ENCODE peak calls at places on chromosomes 12 and 14, in five cellular contexts. U is A673; F is foreskin fibroblast; M is fibroblast of pulmonary artery; D is CD4-positive, alpha-beta memory T cell. W is an unnamed sample.

GRCh38 chr12:120406080-120406479 is 31.8 kb upstream of the COX6A1 start:
- DNase-seq in U (no peak), F (no peak), M (no peak), D (no peak), W (no peak)

GRCh38 chr14:77066555-77067172 is 31.4 kb upstream of the CIPC start:
- DNase-seq in U (no peak), F (peak), M (peak), D (no peak), W (no peak)

GRCh38 chr14:92252291-92252690 is 70.7 kb upstream of the SLC24A4 start:
- DNase-seq in U (no peak), F (peak), M (no peak), D (no peak), W (no peak)

GRCh38 chr14:53534841-53535240 is 381.7 kb upstream of the DDHD1 start:
- DNase-seq in U (no peak), F (peak), M (no peak), D (no peak), W (no peak)

GRCh38 chr12:92570056-92570753 is 132.6 kb upstream of the PLEKHG7 start:
- DNase-seq in U (peak), F (peak), M (peak), D (peak), W (peak)

GRCh38 chr12:14934511-14934910 is 3.8 kb downstream of the ERP27 start:
- DNase-seq in U (no peak), F (no peak), M (no peak), D (no peak), W (no peak)

GRCh38 chr14:58166005-58166983 is 14.3 kb upstream of the ARMH4 start:
- DNase-seq in U (peak), F (peak), M (peak), D (peak), W (peak)

GRCh38 chr12:50271724-50272247 is 11.5 kb downstream of the LIMA1 start:
- DNase-seq in U (no peak), F (peak), M (peak), D (no peak), W (no peak)

GRCh38 chr12:49900371-49900770 is 3.3 kb downstream of the FAIM2 start:
- DNase-seq in U (no peak), F (no peak), M (no peak), D (no peak), W (no peak)

GRCh38 chr12:64675795-64676194 is 65.5 kb downstream of the RASSF3 start:
- DNase-seq in U (peak), F (peak), M (peak), D (no peak), W (no peak)

GRCh38 chr14:102029956-102030355 is 56.9 kb downstream of the HSP90AA1 start:
- DNase-seq in U (no peak), F (no peak), M (no peak), D (no peak), W (no peak)

GRCh38 chr12:110330544-110330943 is 49.5 kb downstream of the ATP2A2 start:
- DNase-seq in U (peak), F (peak), M (peak), D (no peak), W (peak)

GRCh38 chr12:67617619-67618018 is 30.9 kb upstream of the DYRK2 start:
- DNase-seq in U (no peak), F (no peak), M (no peak), D (no peak), W (no peak)

GRCh38 chr12:54723653-54724256 is 75.6 kb upstream of the DCD start:
- DNase-seq in U (peak), F (peak), M (peak), D (peak), W (no peak)

GRCh38 chr12:112796067-112796466 is 4.5 kb downstream of the RPH3A start:
- DNase-seq in U (no peak), F (no peak), M (no peak), D (no peak), W (no peak)

GRCh38 chr12:65998536-65999530 is 131.7 kb downstream of the LLPH start:
- DNase-seq in U (no peak), F (no peak), M (no peak), D (no peak), W (no peak)

GRCh38 chr14:87992349-87992719 is 648 bp downstream of the GALC start:
- DNase-seq in U (peak), F (no peak), M (no peak), D (no peak), W (no peak)
- H3K4me3 ChIP-seq in U (peak), F (peak), M (peak), D (peak), W (peak)

GRCh38 chr12:69471667-69472385 is 1.6 kb downstream of the FRS2 start:
- DNase-seq in U (no peak), F (no peak), M (no peak), D (no peak), W (no peak)
- H3K4me3 ChIP-seq in U (peak), F (peak), M (peak), D (no peak), W (peak)

DNA sequence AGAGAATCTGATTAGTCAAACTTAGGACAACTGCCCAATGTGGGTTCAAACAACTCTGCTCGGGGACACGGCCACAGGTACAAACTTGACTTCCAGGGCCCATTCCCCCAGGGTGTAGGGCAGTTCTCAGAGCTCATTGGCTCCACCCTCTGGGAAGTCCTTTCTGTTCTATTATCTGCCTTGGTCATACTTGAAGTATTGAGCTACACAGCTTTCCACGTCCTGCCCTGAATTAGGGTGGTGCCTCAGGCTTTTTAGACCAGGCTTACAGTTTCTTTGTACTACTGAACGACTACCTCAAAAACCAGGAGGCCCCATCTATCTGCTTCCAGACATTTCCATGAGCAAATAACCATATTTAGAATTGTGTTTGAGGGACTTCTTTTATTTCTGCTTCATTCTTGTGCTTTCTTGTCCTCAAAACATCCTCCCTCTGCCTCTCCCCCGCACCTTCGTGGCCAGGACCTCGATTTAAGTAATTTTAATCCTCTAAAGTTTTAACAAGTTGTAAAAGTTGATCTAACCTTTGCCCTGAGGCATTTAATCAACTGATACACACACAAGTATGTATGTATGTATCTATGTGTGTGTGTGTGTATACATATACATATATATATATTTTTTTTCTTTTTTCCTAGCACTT is 281.8 kb upstream of the AMIGO2 start:
- DNase-seq in U (peak), F (no peak), M (no peak), D (peak), W (no peak)
- H3K4me3 ChIP-seq in U (peak), F (no peak), M (no peak), D (peak), W (no peak)

GRCh38 chr14:63045234-63045611 is at the start of gene KCNH5:
- DNase-seq in U (peak), F (peak), M (peak), D (no peak), W (no peak)
- H3K4me3 ChIP-seq in U (peak), F (peak), M (peak), D (no peak), W (peak)

GRCh38 chr12:108949976-108950375 is 70.1 kb downstream of the DAO start:
- DNase-seq in U (no peak), F (no peak), M (no peak), D (no peak), W (no peak)

GRCh38 chr12:108950991-108951739 is 69.7 kb downstream of the SVOP start:
- DNase-seq in U (peak), F (peak), M (peak), D (peak), W (peak)

GRCh38 chr12:108948369-108948768 is 68.5 kb downstream of the DAO start:
- DNase-seq in U (no peak), F (no peak), M (no peak), D (no peak), W (no peak)

DNA sequence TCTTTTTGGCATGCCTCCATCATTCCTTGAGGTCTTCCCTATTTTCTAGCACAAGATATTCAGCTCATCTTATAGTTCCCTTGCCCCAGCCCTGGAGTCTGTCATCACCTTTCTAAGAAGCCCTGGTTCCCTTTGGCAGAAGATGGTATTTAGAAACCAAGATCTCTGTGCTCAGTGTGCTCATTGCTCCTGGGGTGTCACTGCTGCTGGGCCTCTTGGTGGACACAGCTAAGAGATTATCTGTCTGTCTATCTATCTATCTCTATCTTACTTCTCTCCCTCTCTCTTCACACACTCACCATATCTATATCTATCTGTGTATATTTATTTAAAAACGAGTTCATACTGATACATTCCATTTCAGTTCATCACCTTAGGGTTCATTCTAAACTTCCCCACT is 67.2 kb downstream of the DAO start:
- DNase-seq in U (no peak), F (no peak), M (no peak), D (no peak), W (no peak)
- H3K4me3 ChIP-seq in U (no peak), F (no peak), M (no peak), D (no peak), W (no peak)